ENCODE peak calls at places on chromosomes 16 and 17, in seven cellular contexts. One of them, this sample, is unnamed.
A peak's percentile ranks its signal among the peaks of the same experiment; 100 is the strongest.

GRCh38 chr17:9230346-9230745 is 209.0 kb downstream of the NTN1 start:
- DNase-seq in sigmoid colon: no peak
- DNase-seq in naive thymus-derived CD4-positive, alpha-beta T cell: no peak
- DNase-seq in K562: no peak
- DNase-seq in epithelial cell of esophagus: no peak
- DNase-seq in ACHN: no peak
- DNase-seq in cardiac fibroblast: no peak
- DNase-seq in this sample: no peak

GRCh38 chr16:84585472-84585871 is 32.4 kb downstream of the COTL1 start:
- DNase-seq in sigmoid colon: no peak
- DNase-seq in naive thymus-derived CD4-positive, alpha-beta T cell: no peak
- DNase-seq in K562: no peak
- DNase-seq in epithelial cell of esophagus: no peak
- DNase-seq in ACHN: no peak
- DNase-seq in cardiac fibroblast: no peak
- DNase-seq in this sample: no peak

GRCh38 chr17:50532452-50533024 is at the start of gene EPN3:
- DNase-seq in sigmoid colon: no peak
- DNase-seq in naive thymus-derived CD4-positive, alpha-beta T cell: no peak
- DNase-seq in K562: no peak
- DNase-seq in epithelial cell of esophagus: peak; percentile 86
- DNase-seq in ACHN: peak; percentile 57
- DNase-seq in cardiac fibroblast: no peak
- DNase-seq in this sample: peak; percentile 76

GRCh38 chr16:17316005-17316404 is 154.8 kb downstream of the XYLT1 start:
- DNase-seq in sigmoid colon: no peak
- DNase-seq in naive thymus-derived CD4-positive, alpha-beta T cell: no peak
- DNase-seq in K562: no peak
- DNase-seq in epithelial cell of esophagus: no peak
- DNase-seq in ACHN: no peak
- DNase-seq in cardiac fibroblast: no peak
- DNase-seq in this sample: no peak

GRCh38 chr17:75109047-75109406 is 742 bp upstream of the ARMC7 start:
- DNase-seq in sigmoid colon: no peak
- DNase-seq in naive thymus-derived CD4-positive, alpha-beta T cell: no peak
- DNase-seq in K562: no peak
- DNase-seq in epithelial cell of esophagus: no peak
- DNase-seq in ACHN: no peak
- DNase-seq in cardiac fibroblast: no peak
- DNase-seq in this sample: no peak

GRCh38 chr16:29808219-29808900 is 2.0 kb downstream of the MAZ start:
- DNase-seq in sigmoid colon: no peak
- DNase-seq in naive thymus-derived CD4-positive, alpha-beta T cell: no peak
- DNase-seq in K562: no peak
- DNase-seq in epithelial cell of esophagus: no peak
- DNase-seq in ACHN: no peak
- DNase-seq in cardiac fibroblast: no peak
- DNase-seq in this sample: no peak

GRCh38 chr16:30710971-30711370 is 12.0 kb downstream of the SRCAP start:
- DNase-seq in sigmoid colon: no peak
- DNase-seq in naive thymus-derived CD4-positive, alpha-beta T cell: no peak
- DNase-seq in K562: no peak
- DNase-seq in epithelial cell of esophagus: no peak
- DNase-seq in ACHN: no peak
- DNase-seq in cardiac fibroblast: peak; percentile 11
- DNase-seq in this sample: no peak

GRCh38 chr16:4813251-4814003 is 11.0 kb upstream of the ROGDI start:
- DNase-seq in sigmoid colon: no peak
- DNase-seq in naive thymus-derived CD4-positive, alpha-beta T cell: no peak
- DNase-seq in K562: no peak
- DNase-seq in epithelial cell of esophagus: no peak
- DNase-seq in ACHN: no peak
- DNase-seq in cardiac fibroblast: no peak
- DNase-seq in this sample: no peak

GRCh38 chr16:81876273-81876900 is 97.3 kb downstream of the PLCG2 start:
- DNase-seq in sigmoid colon: no peak
- DNase-seq in naive thymus-derived CD4-positive, alpha-beta T cell: no peak
- DNase-seq in K562: no peak
- DNase-seq in epithelial cell of esophagus: no peak
- DNase-seq in ACHN: no peak
- DNase-seq in cardiac fibroblast: no peak
- DNase-seq in this sample: no peak

GRCh38 chr16:85888405-85889331 is 10.3 kb upstream of the IRF8 start:
- DNase-seq in sigmoid colon: no peak
- DNase-seq in naive thymus-derived CD4-positive, alpha-beta T cell: no peak
- DNase-seq in K562: no peak
- DNase-seq in epithelial cell of esophagus: peak; percentile 41
- DNase-seq in ACHN: peak; percentile 55
- DNase-seq in cardiac fibroblast: peak; percentile 70
- DNase-seq in this sample: no peak

GRCh38 chr17:40532520-40533253 is 31.3 kb upstream of the TNS4 start:
- DNase-seq in sigmoid colon: peak; percentile 37
- DNase-seq in naive thymus-derived CD4-positive, alpha-beta T cell: no peak
- DNase-seq in K562: no peak
- DNase-seq in epithelial cell of esophagus: no peak
- DNase-seq in ACHN: no peak
- DNase-seq in cardiac fibroblast: peak; percentile 82
- DNase-seq in this sample: no peak

GRCh38 chr17:79619196-79619595 is 8.3 kb upstream of the RBFOX3 start:
- DNase-seq in sigmoid colon: peak; percentile 10
- DNase-seq in naive thymus-derived CD4-positive, alpha-beta T cell: no peak
- DNase-seq in K562: no peak
- DNase-seq in epithelial cell of esophagus: no peak
- DNase-seq in ACHN: no peak
- DNase-seq in cardiac fibroblast: no peak
- DNase-seq in this sample: no peak

GRCh38 chr16:15572329-15573001 is 70.5 kb downstream of the MARF1 start:
- DNase-seq in sigmoid colon: no peak
- DNase-seq in naive thymus-derived CD4-positive, alpha-beta T cell: no peak
- DNase-seq in K562: no peak
- DNase-seq in epithelial cell of esophagus: no peak
- DNase-seq in ACHN: no peak
- DNase-seq in cardiac fibroblast: peak; percentile 69
- DNase-seq in this sample: no peak

GRCh38 chr17:40602445-40603443 is 37.5 kb upstream of the CCR7 start:
- DNase-seq in sigmoid colon: peak; percentile 83
- DNase-seq in naive thymus-derived CD4-positive, alpha-beta T cell: peak; percentile 44
- DNase-seq in K562: no peak
- DNase-seq in epithelial cell of esophagus: no peak
- DNase-seq in ACHN: no peak
- DNase-seq in cardiac fibroblast: no peak
- DNase-seq in this sample: no peak

GRCh38 chr17:15404116-15404730 is 62.8 kb upstream of the TEKT3 start:
- DNase-seq in sigmoid colon: no peak
- DNase-seq in naive thymus-derived CD4-positive, alpha-beta T cell: no peak
- DNase-seq in K562: no peak
- DNase-seq in epithelial cell of esophagus: no peak
- DNase-seq in ACHN: no peak
- DNase-seq in cardiac fibroblast: peak; percentile 59
- DNase-seq in this sample: no peak

GRCh38 chr17:76793775-76794174 is 55.9 kb downstream of the MFSD11 start:
- DNase-seq in sigmoid colon: no peak
- DNase-seq in naive thymus-derived CD4-positive, alpha-beta T cell: no peak
- DNase-seq in K562: peak; percentile 46
- DNase-seq in epithelial cell of esophagus: peak; percentile 39
- DNase-seq in ACHN: peak; percentile 57
- DNase-seq in cardiac fibroblast: peak; percentile 38
- DNase-seq in this sample: peak; percentile 64

This sample was measured in trophoblast cell.